ENCODE peak calls at places on chromosomes 3 and 15, in five cellular contexts. X is fibroblast of pulmonary artery, H is lung, B is skeletal muscle cell, G is NB4. N is an unnamed sample.
A peak's percentile ranks its signal among the peaks of the same experiment; 100 is the strongest.

GRCh38 chr3:183554377-183554776 is 1.1 kb downstream of the KLHL6 start:
- DNase-seq in X (no peak), H (no peak), B (no peak), G (peak; percentile 25), N (no peak)

GRCh38 chr15:71128939-71129562 is 13.8 kb downstream of the THSD4 start:
- DNase-seq in X (no peak), H (no peak), B (no peak), G (no peak), N (no peak)

GRCh38 chr15:39744334-39745103 is 38.1 kb downstream of the FSIP1 start:
- DNase-seq in X (no peak), H (no peak), B (no peak), G (no peak), N (no peak)

GRCh38 chr15:60582370-60583036 is 103.6 kb upstream of the ICE2 start:
- DNase-seq in X (peak; percentile 59), H (no peak), B (no peak), G (no peak), N (no peak)

GRCh38 chr3:149019581-149019980 is 28.2 kb downstream of the GYG1 start:
- DNase-seq in X (no peak), H (no peak), B (no peak), G (no peak), N (no peak)

GRCh38 chr15:84840255-84840654 is 23.1 kb downstream of the ALPK3 start:
- DNase-seq in X (no peak), H (no peak), B (no peak), G (no peak), N (no peak)

GRCh38 chr3:146067048-146067447 is 93.9 kb downstream of the PLOD2 start:
- DNase-seq in X (peak; percentile 40), H (no peak), B (peak; percentile 67), G (no peak), N (no peak)

GRCh38 chr3:186049001-186049400 is 59.9 kb downstream of the ETV5 start:
- DNase-seq in X (no peak), H (no peak), B (no peak), G (no peak), N (no peak)

GRCh38 chr3:54967586-54968244 is 39.9 kb upstream of the LRTM1 start:
- DNase-seq in X (peak; percentile 46), H (no peak), B (peak; percentile 60), G (peak; percentile 11), N (no peak)

GRCh38 chr3:53073553-53074365 is 27.9 kb upstream of the SFMBT1 start:
- DNase-seq in X (no peak), H (no peak), B (no peak), G (peak; percentile 77), N (no peak)

GRCh38 chr3:35966629-35967464 is 327.5 kb downstream of the ARPP21 start:
- DNase-seq in X (no peak), H (no peak), B (no peak), G (no peak), N (no peak)

GRCh38 chr15:71201471-71201870 is 86.2 kb downstream of the THSD4 start:
- DNase-seq in X (no peak), H (peak; percentile 87), B (no peak), G (no peak), N (no peak)

DNA sequence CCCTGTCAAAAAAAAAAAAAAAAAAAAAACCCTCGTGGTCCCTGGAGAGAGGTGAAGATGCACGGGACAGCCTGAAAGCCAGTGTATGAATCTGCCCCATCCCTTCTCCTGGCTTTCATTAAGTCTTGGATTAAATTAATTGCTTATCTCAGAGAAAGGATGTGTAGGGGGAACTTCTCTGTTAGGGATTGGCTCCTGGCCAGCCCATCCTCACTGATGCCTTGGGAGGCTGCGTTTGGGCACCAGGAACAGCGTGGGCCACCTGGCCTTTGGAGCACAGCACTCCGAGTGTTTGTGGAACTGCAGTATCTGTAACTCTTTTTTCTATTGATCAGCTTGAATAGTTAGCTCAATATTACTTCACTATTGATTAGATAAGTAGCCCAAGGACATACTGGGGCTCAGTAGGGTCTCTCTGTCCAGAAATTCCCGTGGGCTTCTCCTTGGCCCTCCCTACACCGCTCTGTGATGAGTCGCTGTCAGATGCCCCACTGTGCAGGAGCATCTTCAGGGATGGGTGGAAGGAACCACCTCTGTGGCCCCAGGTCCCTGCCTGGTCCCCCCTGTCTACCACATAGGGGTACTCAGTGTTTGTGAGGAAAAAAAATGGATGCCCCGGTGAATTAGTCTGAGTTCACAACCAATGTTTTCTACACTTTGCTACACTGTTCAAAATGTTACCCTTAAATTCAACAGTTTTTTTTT is 2.0 kb downstream of the PXYLP1 start:
- DNase-seq in X (no peak), H (no peak), B (no peak), G (no peak), N (no peak)
- H3K4me3 ChIP-seq in X (no peak overlapping the region), H (no peak overlapping the region), B (no peak overlapping the region), G (no peak overlapping the region), N (no peak overlapping the region)

GRCh38 chr3:16377847-16378302 is 112.9 kb downstream of the OXNAD1 start:
- DNase-seq in X (no peak), H (no peak), B (no peak), G (no peak), N (no peak)
- H3K4me3 ChIP-seq in X (no peak overlapping the region), H (no peak overlapping the region), B (no peak overlapping the region), G (no peak overlapping the region), N (no peak overlapping the region)

DNA sequence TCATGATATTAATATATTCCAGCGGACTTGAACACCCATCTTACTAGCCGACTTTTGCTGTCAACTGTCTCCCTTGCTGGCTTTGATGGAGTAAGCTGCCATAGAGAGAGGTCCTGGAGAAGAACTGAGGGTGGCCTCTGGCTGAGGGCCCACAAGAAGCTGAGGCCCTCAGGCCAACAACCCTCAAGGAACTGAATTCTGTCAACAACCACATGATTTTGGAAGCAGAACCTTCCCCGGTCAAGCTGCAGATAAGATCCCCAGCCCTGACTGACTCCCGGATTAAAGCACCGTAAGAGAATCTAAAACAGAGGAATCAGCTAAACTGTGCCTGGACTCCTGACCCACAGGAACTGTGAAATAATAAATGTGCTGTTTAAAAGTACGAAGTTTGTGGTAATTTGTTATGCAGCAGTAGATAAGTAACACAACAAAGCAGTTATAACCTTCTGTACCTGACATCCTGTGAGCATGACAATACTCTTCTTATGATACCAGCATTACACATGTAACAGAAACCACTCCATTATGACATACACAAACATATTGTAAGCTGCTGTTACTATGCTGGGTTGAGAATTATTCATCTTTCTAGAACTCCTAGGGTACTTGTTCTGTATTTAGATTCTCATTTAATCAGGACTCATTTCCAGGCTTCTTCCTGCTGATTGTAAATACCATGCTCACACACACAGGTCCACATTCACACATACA is 66.2 kb downstream of the HES1 start:
- DNase-seq in X (no peak), H (no peak), B (no peak), G (no peak), N (no peak)
- H3K4me3 ChIP-seq in X (no peak overlapping the region), H (no peak overlapping the region), B (no peak overlapping the region), G (no peak overlapping the region), N (no peak overlapping the region)

DNA sequence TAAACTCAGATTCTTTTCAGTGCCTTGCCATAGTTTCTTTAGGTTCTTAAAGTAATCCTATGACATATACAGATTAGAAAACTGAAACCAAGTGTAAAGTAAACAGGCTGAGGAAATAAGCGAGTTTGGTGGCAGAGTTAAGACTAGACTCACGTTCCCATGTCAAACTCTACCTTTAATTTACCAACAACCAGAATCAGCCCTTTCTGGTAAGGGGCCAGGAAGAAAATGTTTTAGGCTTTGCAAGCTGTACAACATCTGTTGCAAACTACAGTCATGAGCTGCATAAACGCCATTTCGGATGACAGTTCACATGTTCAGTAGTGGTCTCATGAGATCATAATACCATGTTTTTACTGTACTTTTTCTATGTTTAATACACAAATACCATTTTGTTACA is 128.0 kb upstream of the PRICKLE2 start:
- DNase-seq in X (peak; percentile 41), H (no peak), B (no peak), G (no peak), N (no peak)
- H3K4me3 ChIP-seq in X (no peak overlapping the region), H (no peak overlapping the region), B (no peak overlapping the region), G (no peak overlapping the region), N (no peak overlapping the region)

GRCh38 chr3:66489115-66489514 is 11.7 kb downstream of the LRIG1 start:
- DNase-seq in X (no peak), H (no peak), B (no peak), G (no peak), N (no peak)
- H3K4me3 ChIP-seq in X (no peak overlapping the region), H (no peak overlapping the region), B (no peak overlapping the region), G (no peak overlapping the region), N (no peak overlapping the region)

DNA sequence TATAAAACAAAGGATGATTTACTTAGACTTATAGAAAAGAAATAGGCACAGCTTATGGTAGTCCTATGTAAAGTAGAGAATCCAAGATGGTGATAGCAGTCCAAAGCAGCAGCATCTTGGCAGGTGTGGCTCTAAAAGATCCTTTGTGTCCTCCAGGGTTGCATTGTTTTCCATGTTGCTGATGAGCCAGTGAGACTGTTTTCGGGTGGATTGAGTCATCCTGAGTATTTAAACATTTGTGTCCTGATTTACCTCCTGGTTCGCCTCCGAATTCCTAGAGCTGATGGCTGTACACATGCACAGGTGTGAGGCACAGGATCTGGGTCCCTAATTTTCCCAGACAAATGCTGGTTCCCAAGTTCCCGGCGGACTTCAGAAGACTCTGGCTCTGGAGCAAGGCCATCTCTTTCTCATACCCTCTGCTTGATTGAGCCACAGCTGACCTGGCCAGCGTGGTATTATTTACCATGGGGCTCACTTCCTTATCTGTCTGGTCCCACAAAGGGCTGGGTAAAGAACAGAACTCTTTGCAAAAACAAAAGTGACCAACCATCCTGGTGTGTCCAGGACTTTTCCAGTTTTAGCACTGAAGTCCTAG is 51.0 kb downstream of the ARNT2 start:
- DNase-seq in X (no peak), H (no peak), B (no peak), G (no peak), N (no peak)
- H3K4me3 ChIP-seq in X (no peak overlapping the region), H (no peak overlapping the region), B (no peak overlapping the region), G (no peak overlapping the region), N (no peak overlapping the region)

N was measured in heart left ventricle.